ENCODE peak calls at places on chromosomes 1 and 21, in five cellular contexts. M is sigmoid colon; U is CD8-positive, alpha-beta memory T cell; Q is mesenchymal stem cell; V is IMR-90. P is an unnamed sample. For H3K36me3, the result is how much of the 10 kb centered on the place peaks cover.

GRCh38 chr1:7378346-7379130 is 392.6 kb upstream of the VAMP3 start:
- DNase-seq in Q (no peak), V (no peak), U (no peak), M (peak), P (no peak)

GRCh38 chr1:175555266-175555665 is 188.1 kb downstream of the TNR start:
- DNase-seq in Q (peak), V (no peak), U (no peak), M (no peak), P (no peak)

GRCh38 chr21:16708431-16708830 is 804.4 kb upstream of the CXADR start:
- DNase-seq in M (no peak), V (peak), U (no peak), Q (no peak), P (peak)

GRCh38 chr1:212328248-212328647 is 43.0 kb downstream of the PPP2R5A start:
- DNase-seq in Q (peak), U (no peak), V (peak), M (no peak), P (no peak)

GRCh38 chr1:48430832-48431231 is 41.2 kb downstream of the SPATA6 start:
- DNase-seq in V (no peak), Q (no peak), U (no peak), M (no peak), P (no peak)

GRCh38 chr1:77267035-77267434 is 14.8 kb upstream of the AK5 start:
- DNase-seq in V (no peak), M (no peak), Q (no peak), U (no peak), P (no peak)

GRCh38 chr1:91611498-91611917 is 110.9 kb downstream of the CDC7 start:
- DNase-seq in Q (no peak), M (no peak), U (no peak), V (no peak), P (no peak)

GRCh38 chr1:215252164-215252563 is 169.6 kb downstream of the KCNK2 start:
- DNase-seq in M (no peak), V (no peak), U (no peak), Q (no peak), P (no peak)

GRCh38 chr1:150931773-150932172 is 5.6 kb downstream of the SETDB1 start:
- DNase-seq in V (peak), U (no peak), Q (peak), M (no peak), P (no peak)

GRCh38 chr1:25844485-25845337 is 14.5 kb downstream of the AUNIP start:
- DNase-seq in M (no peak), Q (no peak), U (no peak), V (peak), P (no peak)

GRCh38 chr1:236516929-236517704 is 6.7 kb upstream of the LGALS8 start:
- DNase-seq in V (peak), M (no peak), U (peak), Q (peak), P (peak)

GRCh38 chr1:2194898-2195673 is 514 bp upstream of the FAAP20 start:
- DNase-seq in Q (peak), V (peak), U (peak), M (peak), P (peak)

GRCh38 chr1:195715652-195716051 is 892.6 kb downstream of the KCNT2 start:
- DNase-seq in U (no peak), M (no peak), Q (no peak), V (no peak), P (no peak)

GRCh38 chr1:39145651-39145970 is 58.9 kb upstream of the MACF1 start:
- DNase-seq in Q (peak), U (no peak), V (no peak), M (no peak), P (no peak)

GRCh38 chr1:236090741-236091147 is 25.9 kb upstream of the NID1 start:
- DNase-seq in V (peak), U (no peak), Q (peak), M (peak), P (no peak)

GRCh38 chr1:17335821-17336718 is 28.1 kb downstream of the PADI4 start:
- DNase-seq in M (peak), Q (peak), U (peak), V (peak), P (no peak)

GRCh38 chr1:63882048-63882704 is 108.4 kb downstream of the ROR1 start:
- DNase-seq in V (peak), U (no peak), M (no peak), Q (no peak), P (no peak)

GRCh38 chr21:24163539-24163938 is 1443.7 kb downstream of the MRPL39 start:
- DNase-seq in V (no peak), U (no peak), M (no peak), Q (no peak), P (no peak)

GRCh38 chr21:24160528-24160927 is 1446.8 kb downstream of the MRPL39 start:
- DNase-seq in Q (no peak), U (no peak), M (no peak), V (no peak), P (no peak)
- H3K36me3 ChIP-seq in Q (under half), U (under half), M (under half), V (under half), P (under half)

DNA sequence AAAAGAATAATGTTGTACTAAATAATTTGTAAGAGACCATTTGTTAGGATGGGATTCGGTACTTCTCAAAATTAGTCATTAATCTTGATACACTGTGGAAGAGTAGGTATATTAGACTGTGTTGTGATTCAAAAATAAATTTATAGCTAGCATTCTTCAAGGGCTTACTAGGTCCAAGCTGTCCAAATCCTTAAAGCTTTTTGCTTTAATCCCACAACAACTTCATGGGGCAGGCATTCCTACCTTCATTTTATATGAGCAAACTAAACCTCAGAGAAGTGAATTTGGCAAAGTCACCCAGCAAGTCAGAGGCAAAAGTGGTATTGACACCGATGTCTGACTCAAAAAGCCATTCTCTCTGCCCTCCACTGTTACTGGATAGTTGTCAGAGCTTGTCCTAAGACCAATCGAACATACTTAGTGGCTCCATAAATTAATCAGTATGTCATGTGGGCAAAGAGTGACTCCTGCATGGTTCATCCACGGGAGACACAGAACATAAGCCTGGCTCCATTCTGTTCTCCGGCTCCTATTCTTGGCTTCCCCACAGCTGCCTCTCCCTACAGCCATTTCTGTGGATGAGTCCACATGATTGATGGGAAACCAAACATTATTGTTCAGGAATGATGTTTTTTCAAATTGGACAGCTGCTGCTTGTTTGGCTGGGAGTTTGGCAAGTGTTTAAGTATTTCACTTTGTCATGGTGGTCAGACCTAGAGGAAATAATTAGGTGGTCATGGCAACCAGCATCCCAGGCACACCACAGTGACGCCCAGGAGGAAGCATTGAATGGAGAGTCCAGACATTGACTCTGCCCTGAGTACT is 133.4 kb upstream of the FGGY start:
- DNase-seq in M (no peak), Q (peak), V (peak), U (no peak), P (peak)
- H3K4me3 ChIP-seq in M (no peak), Q (no peak), V (no peak), U (no peak), P (no peak)

GRCh38 chr1:220139966-220140365 is 46.0 kb downstream of the IARS2 start:
- DNase-seq in V (no peak), M (no peak), Q (no peak), U (no peak), P (no peak)
- H3K36me3 ChIP-seq in V (under half), M (under half), Q (half or more), U (under half), P (under half)

GRCh38 chr1:180234369-180235076 is 4.5 kb downstream of the LHX4 start:
- DNase-seq in V (no peak), M (peak), Q (no peak), U (no peak), P (no peak)
- H3K4me3 ChIP-seq in V (no peak), M (peak), Q (no peak), U (no peak), P (no peak)

DNA sequence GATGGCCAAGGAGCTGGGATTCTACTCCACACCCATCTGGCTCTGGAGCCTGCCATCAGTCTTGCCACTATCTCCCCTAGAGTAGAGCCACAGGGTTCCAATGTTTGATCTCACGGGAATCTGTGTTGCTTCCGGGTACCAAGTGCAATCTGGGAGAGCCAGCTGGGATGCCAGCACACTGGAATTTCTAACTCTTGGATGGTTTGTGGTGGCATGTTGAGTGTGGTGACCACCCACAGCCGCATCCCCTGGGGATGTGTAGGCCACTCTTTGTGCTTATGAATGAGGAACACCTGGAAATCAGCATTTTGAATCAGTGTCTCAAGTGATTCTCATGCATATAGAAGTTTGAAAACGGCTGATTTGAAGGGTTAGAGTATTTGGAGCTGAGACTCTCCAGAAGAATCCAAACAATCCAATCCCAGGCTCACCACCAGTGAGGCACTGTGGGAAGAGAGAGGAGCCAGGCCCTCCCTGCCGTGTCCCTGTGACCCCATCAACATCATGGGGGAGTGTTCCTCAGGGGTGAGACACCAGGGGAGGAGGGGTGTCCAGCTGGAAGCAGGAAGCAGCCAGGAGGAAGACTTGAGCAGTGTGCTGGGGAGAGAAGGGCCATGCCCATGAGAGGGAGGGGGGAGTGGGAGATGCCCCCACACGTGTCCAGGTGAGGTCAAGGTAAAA is 13.4 kb downstream of the FBLIM1 start:
- DNase-seq in M (no peak), U (no peak), V (peak), Q (no peak), P (no peak)
- H3K36me3 ChIP-seq in M (half or more), U (under half), V (half or more), Q (under half), P (under half)

GRCh38 chr1:166164995-166165660 is 1.7 kb downstream of the FAM78B start:
- DNase-seq in V (peak), M (peak), U (no peak), Q (peak), P (no peak)
- H3K4me3 ChIP-seq in V (no peak), M (peak), U (no peak), Q (no peak), P (no peak)

GRCh38 chr1:26986658-26987057 is 6.8 kb upstream of the TRNP1 start:
- DNase-seq in M (no peak), V (no peak), Q (no peak), U (no peak), P (no peak)
- H3K36me3 ChIP-seq in M (under half), V (under half), Q (under half), U (under half), P (under half)

DNA sequence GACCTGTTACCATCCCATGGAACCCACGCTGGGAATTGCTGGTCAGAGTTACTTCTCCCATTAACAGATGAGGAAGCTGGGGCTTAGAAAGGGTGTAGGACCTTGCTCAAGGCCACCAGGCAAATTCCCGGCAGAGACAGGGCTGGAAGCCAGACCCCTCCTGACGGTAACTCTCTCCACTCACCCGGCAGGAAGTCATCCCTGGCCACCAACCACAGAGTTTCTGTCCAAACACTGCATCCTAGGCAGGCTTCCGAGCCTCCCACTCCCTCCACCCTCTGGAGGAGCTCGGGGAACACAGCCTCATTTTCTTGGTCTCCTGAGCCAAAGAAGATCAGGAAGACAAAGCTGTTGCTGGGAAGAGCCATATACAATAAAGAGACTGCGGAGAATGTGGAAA is 25.0 kb upstream of the ZNF436 start:
- DNase-seq in Q (peak), M (peak), U (no peak), V (peak), P (peak)
- H3K4me3 ChIP-seq in Q (no peak), M (peak), U (no peak), V (no peak), P (no peak)

DNA sequence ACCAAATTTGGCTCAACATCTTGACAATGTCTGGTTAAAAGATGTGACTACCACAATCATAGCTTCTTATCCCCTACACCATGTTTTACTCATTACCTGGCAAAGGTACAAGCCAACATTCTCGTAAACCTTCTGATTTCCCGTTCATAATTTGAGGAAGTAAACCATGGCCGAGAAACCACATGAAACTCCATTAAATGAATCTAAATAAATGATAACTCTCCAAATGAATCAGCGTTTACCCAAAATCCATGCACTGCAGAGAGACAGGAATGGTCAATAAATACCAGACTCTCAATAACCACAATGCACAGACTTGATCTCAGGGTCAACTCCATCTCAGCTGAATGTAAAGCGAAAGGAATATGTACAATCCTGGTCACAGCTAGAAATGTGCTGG is 125.2 kb downstream of the TYW3 start:
- DNase-seq in U (no peak), M (no peak), Q (no peak), V (no peak), P (no peak)
- H3K36me3 ChIP-seq in U (under half), M (under half), Q (under half), V (under half), P (under half)

GRCh38 chr1:113986802-113987201 is 7.5 kb downstream of the OLFML3 start:
- DNase-seq in M (no peak), V (no peak), Q (no peak), U (no peak), P (no peak)
- H3K4me3 ChIP-seq in M (no peak), V (no peak), Q (no peak), U (no peak), P (no peak)

P was measured in BJ.